ENCODE peak calls at places on chromosome 4, in nine cellular contexts. B, R, E, Q, K, Y, F, P and V are unnamed samples.

GRCh38 chr4:1104647-1105046 is 8.7 kb downstream of the RNF212 start:
- DNase-seq in P (no peak), Y (no peak), R (no peak), B (no peak), K (no peak), F (no peak), Q (no peak), E (no peak), V (no peak)

GRCh38 chr4:150067859-150068258 is 10.4 kb upstream of the DCLK2 start:
- DNase-seq in Y (no peak), F (no peak), P (no peak), B (no peak), Q (no peak), R (no peak), E (no peak), K (peak), V (no peak)

GRCh38 chr4:109155682-109156243 is 146.7 kb downstream of the COL25A1 start:
- DNase-seq in P (peak), B (no peak), K (no peak), R (no peak), E (no peak), Y (no peak), F (no peak), Q (peak), V (peak)

GRCh38 chr4:70996014-70996353 is 2.5 kb downstream of the DCK start:
- DNase-seq in Y (no peak), P (no peak), K (no peak), R (no peak), Q (no peak), B (no peak), E (no peak), F (no peak), V (no peak)

GRCh38 chr4:70187216-70187615 is 8.3 kb upstream of the ODAM start:
- DNase-seq in F (no peak), Q (no peak), R (no peak), Y (no peak), B (no peak), P (no peak), E (no peak), K (no peak), V (no peak)

GRCh38 chr4:140372607-140373327 is 679 bp upstream of the SCOC start:
- DNase-seq in Q (no peak), P (peak), F (no peak), K (peak), E (peak), B (no peak), Y (no peak), R (peak), V (no peak)

GRCh38 chr4:48681856-48682255 is 98.2 kb downstream of the FRYL start:
- DNase-seq in K (peak), F (no peak), Q (peak), P (no peak), Y (no peak), E (no peak), R (peak), B (no peak), V (peak)

GRCh38 chr4:182533948-182534347 is 290.7 kb downstream of the TENM3 start:
- DNase-seq in B (no peak), R (peak), P (no peak), K (peak), E (no peak), F (no peak), Y (no peak), Q (peak), V (no peak)

GRCh38 chr4:75672461-75673026 is 667 bp downstream of the G3BP2 start:
- DNase-seq in Y (peak), Q (no peak), P (peak), B (peak), E (peak), R (peak), K (peak), F (peak), V (peak)

GRCh38 chr4:66590488-66591215 is 920.4 kb upstream of the EPHA5 start:
- DNase-seq in Y (no peak), R (peak), P (no peak), E (no peak), K (no peak), F (no peak), Q (no peak), B (no peak), V (peak)

GRCh38 chr4:156109943-156110925 is 156.6 kb upstream of the CTSO start:
- DNase-seq in R (no peak), F (no peak), E (no peak), K (no peak), Q (no peak), B (no peak), Y (peak), P (no peak), V (no peak)

GRCh38 chr4:89307446-89308160 is at the start of gene GPRIN3:
- DNase-seq in R (no peak), B (peak), F (peak), P (peak), Y (peak), E (no peak), K (peak), Q (no peak), V (no peak)

GRCh38 chr4:138241281-138242075 is 671 bp downstream of the SLC7A11 start:
- DNase-seq in Q (no peak), P (no peak), E (peak), R (peak), F (no peak), B (no peak), Y (peak), K (no peak), V (no peak)

GRCh38 chr4:19592391-19592790 is 659.3 kb upstream of the SLIT2 start:
- DNase-seq in Y (no peak), R (peak), K (peak), F (no peak), B (no peak), E (no peak), Q (no peak), P (no peak), V (no peak)

GRCh38 chr4:60780874-60781273 is 419.3 kb upstream of the ADGRL3 start:
- DNase-seq in R (peak), Q (no peak), K (no peak), Y (no peak), B (no peak), P (no peak), E (no peak), F (no peak), V (no peak)

GRCh38 chr4:48133668-48134444 is at the start of gene TXK:
- DNase-seq in F (no peak), E (no peak), P (no peak), Y (no peak), B (no peak), K (no peak), Q (peak), R (no peak), V (no peak)

GRCh38 chr4:38804654-38805295 is at the start of gene TLR1:
- DNase-seq in F (no peak), Y (no peak), P (no peak), R (peak), Q (peak), B (no peak), K (peak), E (peak), V (peak)